ENCODE peak calls at places on chromosomes 7 and 10, in six cellular contexts. R is aorta, W is fibroblast of lung, I is A549, J is Caco-2, G is IMR-90. T is an unnamed sample.

GRCh38 chr7:2923886-2924574 is 79.9 kb upstream of the GNA12 start:
- DNase-seq in R (peak; percentile 15), W (no peak), I (no peak), J (no peak), G (no peak), T (no peak)

GRCh38 chr7:156002362-156003001 is 190.2 kb upstream of the SHH start:
- DNase-seq in R (no peak), W (no peak), I (no peak), J (no peak), G (no peak), T (no peak)

GRCh38 chr10:42981358-42982236 is 95.3 kb upstream of the RET start:
- DNase-seq in R (no peak), W (no peak), I (no peak), J (peak; percentile 35), G (no peak), T (no peak)

GRCh38 chr7:9226500-9226899 is 793.1 kb downstream of the NXPH1 start:
- DNase-seq in R (no peak), W (no peak), I (no peak), J (no peak), G (no peak), T (no peak)

GRCh38 chr10:74078037-74078436 is 72.6 kb downstream of the AP3M1 start:
- DNase-seq in R (no peak), W (peak; percentile 95), I (no peak), J (no peak), G (peak; percentile 66), T (no peak)

GRCh38 chr7:138886501-138886917 is 88.5 kb upstream of the ATP6V0A4 start:
- DNase-seq in R (no peak), W (peak; percentile 59), I (peak; percentile 55), J (no peak), G (peak; percentile 73), T (no peak)

GRCh38 chr7:14009453-14010418 is 20.3 kb upstream of the ETV1 start:
- DNase-seq in R (no peak), W (no peak), I (no peak), J (no peak), G (no peak), T (no peak)

GRCh38 chr7:30908681-30909080 is 3.0 kb upstream of the AQP1 start:
- DNase-seq in R (no peak), W (no peak), I (no peak), J (no peak), G (no peak), T (peak; percentile 58)

GRCh38 chr10:112952282-112952991 is 2.4 kb downstream of the TCF7L2 start:
- DNase-seq in R (peak; percentile 47), W (peak; percentile 51), I (no peak), J (no peak), G (peak; percentile 38), T (peak; percentile 68)

DNA sequence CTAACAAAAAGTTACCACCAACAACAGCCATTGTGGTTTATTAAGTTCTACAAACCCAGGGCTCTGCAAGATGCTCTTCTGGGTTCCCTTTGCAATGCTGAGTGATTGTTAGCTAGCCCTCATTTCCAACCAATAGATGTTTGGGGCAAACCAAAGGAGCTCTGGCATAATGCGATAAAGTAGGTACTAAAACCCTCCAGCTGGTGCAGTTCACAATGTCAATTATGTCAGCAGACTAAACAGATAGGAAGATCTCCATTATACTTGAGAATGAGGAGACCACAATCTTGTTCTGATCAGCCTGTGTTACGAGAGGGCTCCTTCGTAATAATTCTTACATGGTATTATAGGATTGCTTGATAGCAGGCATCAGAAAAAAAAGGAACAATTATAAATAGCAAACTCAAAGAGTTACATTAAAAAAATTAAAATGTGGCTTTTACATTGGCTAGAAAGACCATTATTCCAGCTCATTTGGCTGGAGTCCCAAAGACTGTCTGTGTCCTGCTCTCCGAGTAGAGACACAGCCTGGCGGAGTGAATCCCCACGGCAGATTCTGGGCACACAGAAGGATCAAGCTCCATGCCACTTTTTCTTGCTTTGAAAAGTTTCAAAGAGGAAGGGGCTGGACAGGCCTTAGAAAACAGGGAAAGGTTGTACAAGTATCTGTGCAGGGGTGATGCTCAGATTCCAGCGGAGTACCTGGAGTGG is 93.8 kb downstream of the ZRANB1 start:
- DNase-seq in R (no peak), W (peak; percentile 31), I (no peak), J (no peak), G (no peak), T (peak; percentile 13)
- H3K4me3 ChIP-seq in R (no peak overlapping the region), W (peak overlapping the region; percentile 16), I (no peak overlapping the region), J (no peak overlapping the region), G (peak overlapping the region; percentile 33), T (no peak overlapping the region)

GRCh38 chr10:126391162-126391880 is 3.0 kb upstream of the ADAM12 start:
- DNase-seq in R (no peak), W (peak; percentile 60), I (no peak), J (no peak), G (peak; percentile 41), T (peak; percentile 20)
- H3K4me3 ChIP-seq in R (no peak overlapping the region), W (no peak overlapping the region), I (no peak overlapping the region), J (no peak overlapping the region), G (no peak overlapping the region), T (no peak overlapping the region)

DNA sequence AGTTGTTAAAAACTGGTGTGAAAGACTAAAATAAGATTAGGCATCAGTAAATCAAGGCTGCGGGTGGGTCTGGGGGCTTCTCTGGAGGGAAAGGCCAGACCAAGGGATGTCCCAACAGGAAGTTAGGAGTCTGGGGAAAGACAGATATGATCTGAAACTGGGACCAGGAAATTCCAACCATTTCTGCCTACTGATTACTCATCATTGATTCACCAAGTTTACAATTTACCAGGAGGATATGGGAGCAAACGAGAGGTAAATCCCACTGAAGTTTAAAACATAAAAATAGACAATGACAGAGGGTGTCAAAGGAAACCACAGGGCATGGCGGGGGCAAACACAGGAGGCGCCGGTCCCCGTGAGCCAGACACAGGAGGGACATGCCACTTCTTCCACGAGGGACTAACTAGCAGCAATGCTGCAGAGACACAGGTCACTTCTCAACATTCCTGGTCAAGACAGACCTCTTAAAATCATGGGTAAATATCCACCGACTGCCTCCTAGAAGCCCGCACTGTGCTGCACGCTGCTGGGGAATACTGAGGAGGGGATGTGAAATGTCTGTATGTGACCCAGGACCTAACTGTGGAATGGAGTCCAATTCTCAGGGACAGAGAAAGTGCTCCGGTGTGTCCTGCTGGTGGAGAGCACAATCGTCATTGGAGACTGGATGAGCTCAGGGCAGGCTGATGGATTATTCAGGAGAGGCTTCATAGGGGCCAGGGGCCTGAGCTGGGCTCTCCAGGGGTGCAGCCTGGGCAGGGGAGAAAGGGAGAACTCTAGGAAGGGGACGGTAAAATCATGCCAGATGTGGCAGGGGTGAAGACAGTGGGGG is 153.4 kb upstream of the KLF14 start:
- DNase-seq in R (no peak), W (peak; percentile 91), I (no peak), J (no peak), G (peak; percentile 89), T (peak; percentile 31)
- H3K4me3 ChIP-seq in R (no peak overlapping the region), W (no peak overlapping the region), I (peak overlapping the region; percentile 11), J (no peak overlapping the region), G (no peak overlapping the region), T (no peak overlapping the region)

DNA sequence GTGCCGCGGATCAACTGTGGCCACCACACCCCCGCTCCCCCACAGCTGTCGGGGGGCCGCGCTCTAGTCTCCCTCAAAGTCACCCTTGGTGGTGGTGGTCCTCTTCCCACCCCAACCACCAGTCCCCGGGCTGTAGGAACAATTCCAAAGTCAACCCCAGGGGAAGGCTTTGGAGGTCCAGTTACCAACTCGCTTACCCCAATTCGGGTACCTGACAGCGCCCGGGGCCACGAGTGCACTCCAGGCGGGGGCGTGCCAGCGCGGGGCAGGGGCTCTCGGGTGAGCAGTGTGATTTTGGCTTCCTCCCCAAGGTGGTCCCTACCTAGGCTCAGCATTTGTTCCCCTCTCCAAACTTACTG is 584 bp upstream of the ZMIZ1 start:
- DNase-seq in R (no peak), W (no peak), I (peak; percentile 37), J (no peak), G (no peak), T (no peak)
- H3K4me3 ChIP-seq in R (peak overlapping the region; percentile 35), W (peak overlapping the region; percentile 56), I (peak overlapping the region; percentile 96), J (peak overlapping the region; percentile 82), G (peak overlapping the region; percentile 99), T (peak overlapping the region; percentile 77)